ENCODE peak calls at places on chromosomes 12 and 14, in four cellular contexts. T is K562, M is H1, O is A549. K is an unnamed sample.
A peak's percentile ranks its signal among the peaks of the same experiment; 100 is the strongest.

GRCh38 chr14:103628221-103628683 is 759 bp upstream of the KLC1 start:
- DNase-seq in T (peak; percentile 69), M (peak; percentile 78), O (peak; percentile 72), K (no peak)

GRCh38 chr12:104603545-104603973 is 146.8 kb downstream of the CHST11 start:
- DNase-seq in T (no peak), M (no peak), O (peak; percentile 47), K (no peak)

GRCh38 chr12:8420506-8420905 is 35.3 kb upstream of the CLEC6A start:
- DNase-seq in T (no peak), M (no peak), O (no peak), K (no peak)

GRCh38 chr14:23513005-23513412 is 38.6 kb downstream of the ZFHX2 start:
- DNase-seq in T (no peak), M (no peak), O (no peak), K (no peak)

GRCh38 chr12:94716339-94716738 is 66.0 kb upstream of the TMCC3 start:
- DNase-seq in T (no peak), M (no peak), O (no peak), K (no peak)

GRCh38 chr14:69170848-69171247 is 17.9 kb upstream of the DCAF5 start:
- DNase-seq in T (no peak), M (no peak), O (no peak), K (no peak)

GRCh38 chr12:113266106-113266895 is 45.0 kb downstream of the TPCN1 start:
- DNase-seq in T (no peak), M (no peak), O (no peak), K (no peak)

GRCh38 chr14:103185051-103186027 is 62.1 kb downstream of the TNFAIP2 start:
- DNase-seq in T (no peak), M (no peak), O (peak; percentile 31), K (peak; percentile 27)

GRCh38 chr12:27866382-27867101 is 86.5 kb upstream of the MANSC4 start:
- DNase-seq in T (peak; percentile 1), M (no peak), O (no peak), K (no peak)

GRCh38 chr14:37474191-37474590 is 120.9 kb downstream of the FOXA1 start:
- DNase-seq in T (no peak), M (no peak), O (no peak), K (no peak)

GRCh38 chr12:30792648-30793499 is 38.1 kb upstream of the CAPRIN2 start:
- DNase-seq in T (no peak), M (no peak), O (no peak), K (peak; percentile 18)

GRCh38 chr12:123431951-123432886 is 4.3 kb downstream of the RILPL2 start:
- DNase-seq in T (no peak), M (no peak), O (no peak), K (no peak)

GRCh38 chr12:90682398-90682797 is 272.6 kb downstream of the CCER1 start:
- DNase-seq in T (no peak), M (no peak), O (no peak), K (no peak)
- TF ChIP-seq RNF2 in T (no peak), M (no peak), O (no peak), K (no peak)

GRCh38 chr14:100773331-100774163 is 46.9 kb downstream of the DLK1 start:
- DNase-seq in T (no peak), M (no peak), O (no peak), K (no peak)
- TF ChIP-seq RNF2 in T (no peak), M (no peak), O (no peak), K (no peak)

GRCh38 chr12:107400686-107401447 is 284.7 kb upstream of the PWP1 start:
- DNase-seq in T (no peak), M (no peak), O (no peak), K (no peak)
- TF ChIP-seq RNF2 in T (no peak), M (no peak), O (no peak), K (no peak)

GRCh38 chr12:48331389-48331788 is 19.3 kb downstream of the ZNF641 start:
- DNase-seq in T (no peak), M (no peak), O (no peak), K (no peak)
- TF ChIP-seq RNF2 in T (no peak), M (no peak), O (no peak), K (no peak)